ENCODE peak calls at places on chromosomes 1 and 21, in six cellular contexts. E is thyroid gland, X is heart left ventricle, R is progenitor cell of endocrine pancreas, G is PC-3, J is WTC11. M is an unnamed sample.

GRCh38 chr1:176854725-176855433 is 309.6 kb downstream of the ASTN1 start:
- DNase-seq in G (no peak), X (no peak), J (no peak), E (no peak), R (no peak), M (no peak)

GRCh38 chr1:3443759-3444697 is 10.4 kb upstream of the ARHGEF16 start:
- DNase-seq in G (peak; percentile 75), J (no peak), R (no peak), E (no peak), X (no peak), M (no peak)

GRCh38 chr1:71081697-71082080 is 854 bp upstream of the ZRANB2 start:
- DNase-seq in E (peak; percentile 2), J (peak; percentile 15), G (no peak), R (no peak), X (peak; percentile 19), M (no peak)

GRCh38 chr1:10755977-10756521 is 40.4 kb downstream of the CASZ1 start:
- DNase-seq in J (no peak), G (peak; percentile 30), R (no peak), E (peak; percentile 21), X (peak; percentile 74), M (peak; percentile 18)

GRCh38 chr1:76303348-76303712 is 228.8 kb downstream of the ST6GALNAC3 start:
- DNase-seq in J (no peak), G (no peak), X (no peak), E (no peak), R (no peak), M (no peak)

GRCh38 chr1:5901150-5901549 is 91.1 kb downstream of the NPHP4 start:
- DNase-seq in G (no peak), X (no peak), R (no peak), J (no peak), E (no peak), M (no peak)

GRCh38 chr1:199522338-199522737 is 505.2 kb upstream of the NR5A2 start:
- DNase-seq in E (no peak), R (no peak), J (no peak), X (no peak), G (peak; percentile 32), M (no peak)

GRCh38 chr21:44822484-44823178 is 4.8 kb upstream of the SUMO3 start:
- DNase-seq in X (no peak), E (no peak), G (no peak), R (no peak), J (no peak), M (no peak)

GRCh38 chr1:174519845-174520244 is 72.1 kb downstream of the GPR52 start:
- DNase-seq in E (no peak), G (no peak), X (peak; percentile 57), J (no peak), R (no peak), M (no peak)

GRCh38 chr1:67683736-67684525 is 1.1 kb upstream of the GADD45A start:
- DNase-seq in J (no peak), R (no peak), E (no peak), X (no peak), G (peak; percentile 78), M (no peak)

GRCh38 chr1:103125219-103125618 is 16.9 kb upstream of the COL11A1 start:
- DNase-seq in R (no peak), J (no peak), G (no peak), X (no peak), E (no peak), M (no peak)

GRCh38 chr1:156476501-156477298 is 23.9 kb downstream of the MEF2D start:
- DNase-seq in J (no peak), G (peak; percentile 76), R (no peak), E (no peak), X (peak; percentile 51), M (no peak)

GRCh38 chr1:209850342-209850979 is 22.7 kb downstream of the UTP25 start:
- DNase-seq in R (peak; percentile 28), E (peak; percentile 82), X (peak; percentile 28), G (peak; percentile 89), J (peak; percentile 81), M (peak; percentile 37)

GRCh38 chr1:7680791-7681165 is 90.3 kb upstream of the VAMP3 start:
- DNase-seq in J (peak; percentile 30), E (no peak), X (peak; percentile 32), G (no peak), R (no peak), M (no peak)

GRCh38 chr1:101653482-101653946 is 343.2 kb downstream of the OLFM3 start:
- DNase-seq in G (peak; percentile 62), J (peak; percentile 68), R (no peak), X (no peak), E (no peak), M (no peak)

GRCh38 chr1:204873714-204874113 is 3.1 kb downstream of the NFASC start:
- DNase-seq in X (no peak), G (no peak), R (no peak), E (no peak), J (no peak), M (no peak)

GRCh38 chr1:160078392-160079195 is 2.7 kb upstream of the KCNJ9 start:
- DNase-seq in X (no peak), G (peak; percentile 59), R (no peak), J (peak; percentile 78), E (peak; percentile 16), M (peak; percentile 63)

GRCh38 chr1:71753746-71754145 is 528.6 kb downstream of the NEGR1 start:
- DNase-seq in X (no peak), G (no peak), R (no peak), J (no peak), E (no peak), M (peak; percentile 72)

GRCh38 chr1:216902669-216903388 is 179.6 kb upstream of the ESRRG start:
- DNase-seq in R (no peak), J (no peak), G (peak; percentile 84), X (no peak), E (no peak), M (no peak)

DNA sequence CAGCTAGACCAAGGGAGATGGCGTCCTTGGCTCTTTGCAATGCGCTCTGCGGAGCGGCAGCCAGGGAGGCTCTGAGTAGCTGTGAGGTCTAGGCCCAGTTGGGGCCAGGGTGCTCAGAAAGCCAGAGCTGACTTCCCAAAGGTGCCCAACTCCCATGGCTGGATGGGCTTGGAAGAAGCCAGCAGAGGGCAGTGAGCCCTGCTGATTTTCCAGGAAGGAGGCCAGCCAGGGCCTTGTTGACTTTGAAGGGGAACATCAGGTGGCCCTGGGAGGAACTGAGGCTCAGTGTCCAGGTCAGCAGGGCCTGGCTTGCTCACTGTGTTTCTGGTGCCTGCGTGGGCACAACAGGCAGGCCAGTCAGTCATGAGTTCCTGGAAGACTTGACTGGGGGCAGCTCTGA is 27.1 kb downstream of the CDCP2 start:
- DNase-seq in E (peak; percentile 83), G (peak; percentile 21), R (no peak), J (peak; percentile 34), X (no peak), M (no peak)
- TF ChIP-seq CTCF in E (no peak), G (peak; percentile 40), R (no peak), J (no peak), X (peak; percentile 42), M (no peak)

GRCh38 chr1:117093870-117094621 is 27.5 kb downstream of the TRIM45 start:
- DNase-seq in E (peak; percentile 92), R (no peak), J (peak; percentile 16), X (no peak), G (peak; percentile 52), M (peak; percentile 68)
- TF ChIP-seq CTCF in E (no peak), R (peak; percentile 28), J (no peak), X (no peak), G (peak; percentile 46), M (peak; percentile 32)

GRCh38 chr1:155389831-155390230 is 69.1 kb downstream of the RUSC1 start:
- DNase-seq in X (no peak), J (no peak), G (peak; percentile 17), E (no peak), R (no peak), M (no peak)
- TF ChIP-seq CTCF in X (no peak), J (no peak), G (no peak), E (no peak), R (no peak), M (no peak)

DNA sequence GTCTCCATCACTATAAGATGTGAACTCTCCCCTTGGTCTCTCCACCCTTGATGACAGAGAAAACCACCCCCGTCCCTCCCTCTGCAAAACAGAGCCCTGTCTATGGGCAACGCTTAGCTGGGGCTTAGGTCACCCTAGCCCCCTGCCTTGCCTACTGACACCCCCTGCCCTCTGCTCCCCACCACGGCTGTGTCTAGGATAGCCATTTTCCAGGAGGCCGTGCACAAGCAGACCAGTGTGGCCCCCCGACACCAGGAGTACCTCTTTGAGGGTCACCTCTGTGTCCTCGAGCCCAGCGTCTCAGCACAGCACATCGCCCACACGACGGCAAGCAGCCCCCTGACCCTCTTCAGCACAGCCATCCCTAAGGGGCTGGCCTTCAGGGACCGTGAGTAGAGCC is 8.5 kb downstream of the IKBKE start:
- DNase-seq in G (no peak), R (no peak), X (no peak), J (no peak), E (no peak), M (no peak)
- TF ChIP-seq CTCF in G (no peak), R (no peak), X (no peak), J (no peak), E (no peak), M (no peak)

M was measured in MM.1S.